ENCODE peak calls at places on chromosomes 5 and 9, in nine cellular contexts. One of them, this sample, is unnamed.
A peak's percentile ranks its signal among the peaks of the same experiment; 100 is the strongest.

GRCh38 chr5:133933670-133934295 is 34.6 kb downstream of the C5orf15 start:
- DNase-seq in gastrocnemius medialis: no peak
- DNase-seq in effector memory CD4-positive, alpha-beta T cell: no peak
- DNase-seq in tibial artery: no peak
- DNase-seq in hepatocyte: no peak
- DNase-seq in endothelial cell of umbilical vein: no peak
- DNase-seq in astrocyte: no peak
- DNase-seq in HepG2: no peak
- DNase-seq in transverse colon: no peak
- DNase-seq in this sample: no peak

GRCh38 chr5:14463629-14464028 is 118.0 kb upstream of the OTULINL start:
- DNase-seq in HepG2: no peak
- DNase-seq in hepatocyte: peak; percentile 58
- DNase-seq in transverse colon: peak; percentile 58
- DNase-seq in effector memory CD4-positive, alpha-beta T cell: no peak
- DNase-seq in astrocyte: peak; percentile 73
- DNase-seq in gastrocnemius medialis: peak; percentile 62
- DNase-seq in endothelial cell of umbilical vein: peak; percentile 96
- DNase-seq in tibial artery: no peak
- DNase-seq in this sample: peak; percentile 62

GRCh38 chr5:171986772-171987171 is 19.7 kb downstream of the FBXW11 start:
- DNase-seq in tibial artery: no peak
- DNase-seq in hepatocyte: no peak
- DNase-seq in effector memory CD4-positive, alpha-beta T cell: no peak
- DNase-seq in astrocyte: no peak
- DNase-seq in gastrocnemius medialis: no peak
- DNase-seq in transverse colon: no peak
- DNase-seq in HepG2: no peak
- DNase-seq in endothelial cell of umbilical vein: no peak
- DNase-seq in this sample: peak; percentile 84

GRCh38 chr9:15249042-15249818 is 57.8 kb downstream of the TTC39B start:
- DNase-seq in HepG2: no peak
- DNase-seq in endothelial cell of umbilical vein: peak; percentile 69
- DNase-seq in effector memory CD4-positive, alpha-beta T cell: no peak
- DNase-seq in gastrocnemius medialis: no peak
- DNase-seq in astrocyte: peak; percentile 68
- DNase-seq in hepatocyte: no peak
- DNase-seq in transverse colon: no peak
- DNase-seq in tibial artery: no peak
- DNase-seq in this sample: no peak

GRCh38 chr5:51347157-51347556 is 36.1 kb upstream of the ISL1 start:
- DNase-seq in tibial artery: no peak
- DNase-seq in endothelial cell of umbilical vein: no peak
- DNase-seq in HepG2: no peak
- DNase-seq in gastrocnemius medialis: no peak
- DNase-seq in effector memory CD4-positive, alpha-beta T cell: no peak
- DNase-seq in hepatocyte: no peak
- DNase-seq in astrocyte: no peak
- DNase-seq in transverse colon: no peak
- DNase-seq in this sample: no peak

GRCh38 chr9:78601957-78602565 is 305.1 kb downstream of the PSAT1 start:
- DNase-seq in hepatocyte: peak; percentile 58
- DNase-seq in HepG2: peak; percentile 12
- DNase-seq in endothelial cell of umbilical vein: peak; percentile 70
- DNase-seq in astrocyte: peak; percentile 38
- DNase-seq in tibial artery: no peak
- DNase-seq in transverse colon: no peak
- DNase-seq in effector memory CD4-positive, alpha-beta T cell: no peak
- DNase-seq in gastrocnemius medialis: no peak
- DNase-seq in this sample: peak; percentile 45

GRCh38 chr5:139863361-139863760 is 67.8 kb downstream of the PSD2 start:
- DNase-seq in tibial artery: peak; percentile 37
- DNase-seq in HepG2: no peak
- DNase-seq in effector memory CD4-positive, alpha-beta T cell: no peak
- DNase-seq in astrocyte: no peak
- DNase-seq in endothelial cell of umbilical vein: no peak
- DNase-seq in gastrocnemius medialis: peak; percentile 64
- DNase-seq in transverse colon: peak; percentile 24
- DNase-seq in hepatocyte: no peak
- DNase-seq in this sample: no peak

GRCh38 chr5:5645891-5646290 is 223.4 kb downstream of the ICE1 start:
- DNase-seq in hepatocyte: no peak
- DNase-seq in endothelial cell of umbilical vein: no peak
- DNase-seq in transverse colon: no peak
- DNase-seq in tibial artery: no peak
- DNase-seq in effector memory CD4-positive, alpha-beta T cell: no peak
- DNase-seq in gastrocnemius medialis: no peak
- DNase-seq in HepG2: no peak
- DNase-seq in astrocyte: no peak
- DNase-seq in this sample: no peak

GRCh38 chr9:79592736-79593493 is 21.1 kb downstream of the TLE4 start:
- DNase-seq in astrocyte: no peak
- DNase-seq in tibial artery: no peak
- DNase-seq in gastrocnemius medialis: no peak
- DNase-seq in endothelial cell of umbilical vein: no peak
- DNase-seq in effector memory CD4-positive, alpha-beta T cell: no peak
- DNase-seq in transverse colon: no peak
- DNase-seq in hepatocyte: no peak
- DNase-seq in HepG2: no peak
- DNase-seq in this sample: no peak

GRCh38 chr5:24742334-24742733 is 97.6 kb upstream of the CDH10 start:
- DNase-seq in astrocyte: peak; percentile 73
- DNase-seq in transverse colon: no peak
- DNase-seq in HepG2: no peak
- DNase-seq in gastrocnemius medialis: no peak
- DNase-seq in tibial artery: no peak
- DNase-seq in effector memory CD4-positive, alpha-beta T cell: no peak
- DNase-seq in endothelial cell of umbilical vein: no peak
- DNase-seq in hepatocyte: no peak
- DNase-seq in this sample: no peak

GRCh38 chr9:112752334-112753110 is 2.0 kb downstream of the SNX30 start:
- DNase-seq in effector memory CD4-positive, alpha-beta T cell: no peak
- DNase-seq in transverse colon: no peak
- DNase-seq in HepG2: no peak
- DNase-seq in gastrocnemius medialis: no peak
- DNase-seq in astrocyte: no peak
- DNase-seq in tibial artery: no peak
- DNase-seq in hepatocyte: no peak
- DNase-seq in endothelial cell of umbilical vein: no peak
- DNase-seq in this sample: no peak

GRCh38 chr9:116027096-116027495 is 126.5 kb upstream of the PAPPA start:
- DNase-seq in gastrocnemius medialis: no peak
- DNase-seq in hepatocyte: no peak
- DNase-seq in tibial artery: no peak
- DNase-seq in transverse colon: no peak
- DNase-seq in effector memory CD4-positive, alpha-beta T cell: no peak
- DNase-seq in astrocyte: peak; percentile 24
- DNase-seq in HepG2: no peak
- DNase-seq in endothelial cell of umbilical vein: no peak
- DNase-seq in this sample: no peak

DNA sequence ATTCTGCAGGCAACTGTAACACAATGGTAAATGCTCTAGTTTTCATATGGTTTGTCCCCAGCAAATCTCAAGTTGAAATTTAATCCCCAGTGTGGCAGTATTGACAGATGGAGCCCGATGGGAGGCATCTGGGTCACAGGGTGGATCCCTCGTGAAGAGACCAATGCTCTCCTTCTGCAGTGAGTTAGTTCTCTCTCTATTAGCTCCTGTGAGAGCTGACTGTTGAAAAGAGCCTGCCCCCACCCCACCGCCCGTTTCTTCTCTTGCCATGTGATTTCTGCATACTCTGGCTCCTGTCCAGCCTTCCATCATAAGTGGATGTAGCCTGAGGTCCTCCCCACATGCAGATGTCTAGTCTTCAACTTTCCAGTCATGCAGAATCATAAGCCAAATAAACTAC is 27.0 kb downstream of the IARS1 start:
- DNase-seq in astrocyte: no peak
- DNase-seq in transverse colon: no peak
- DNase-seq in hepatocyte: no peak
- DNase-seq in effector memory CD4-positive, alpha-beta T cell: no peak
- DNase-seq in gastrocnemius medialis: no peak
- DNase-seq in tibial artery: no peak
- DNase-seq in HepG2: no peak
- DNase-seq in endothelial cell of umbilical vein: no peak
- DNase-seq in this sample: peak; percentile 78
- H3K36me3 ChIP-seq in astrocyte: peaks cover 91% of the 10 kb centered on the region
- H3K36me3 ChIP-seq in transverse colon: peaks cover 94% of the 10 kb centered on the region
- H3K36me3 ChIP-seq in hepatocyte: peaks cover 4% of the 10 kb centered on the region
- H3K36me3 ChIP-seq in effector memory CD4-positive, alpha-beta T cell: peaks cover 91% of the 10 kb centered on the region
- H3K36me3 ChIP-seq in gastrocnemius medialis: peaks cover 9% of the 10 kb centered on the region
- H3K36me3 ChIP-seq in tibial artery: peaks cover 98% of the 10 kb centered on the region
- H3K36me3 ChIP-seq in HepG2: peaks cover 49% of the 10 kb centered on the region
- H3K36me3 ChIP-seq in endothelial cell of umbilical vein: peaks cover 50% of the 10 kb centered on the region
- H3K36me3 ChIP-seq in this sample: peaks cover 98% of the 10 kb centered on the region

GRCh38 chr9:125341566-125341965 is 79.9 kb downstream of the GAPVD1 start:
- DNase-seq in HepG2: no peak
- DNase-seq in astrocyte: peak; percentile 12
- DNase-seq in effector memory CD4-positive, alpha-beta T cell: no peak
- DNase-seq in transverse colon: no peak
- DNase-seq in hepatocyte: no peak
- DNase-seq in endothelial cell of umbilical vein: no peak
- DNase-seq in tibial artery: no peak
- DNase-seq in gastrocnemius medialis: no peak
- DNase-seq in this sample: no peak

GRCh38 chr9:125343518-125344284 is 82.1 kb downstream of the GAPVD1 start:
- DNase-seq in endothelial cell of umbilical vein: peak; percentile 68
- DNase-seq in gastrocnemius medialis: no peak
- DNase-seq in transverse colon: no peak
- DNase-seq in effector memory CD4-positive, alpha-beta T cell: no peak
- DNase-seq in hepatocyte: peak; percentile 25
- DNase-seq in astrocyte: peak; percentile 63
- DNase-seq in HepG2: no peak
- DNase-seq in tibial artery: peak; percentile 37
- DNase-seq in this sample: peak; percentile 77

GRCh38 chr9:125346351-125346750 is 84.7 kb downstream of the GAPVD1 start:
- DNase-seq in gastrocnemius medialis: no peak
- DNase-seq in effector memory CD4-positive, alpha-beta T cell: no peak
- DNase-seq in HepG2: peak; percentile 23
- DNase-seq in hepatocyte: peak; percentile 21
- DNase-seq in transverse colon: no peak
- DNase-seq in endothelial cell of umbilical vein: no peak
- DNase-seq in astrocyte: no peak
- DNase-seq in tibial artery: no peak
- DNase-seq in this sample: no peak
- H3K36me3 ChIP-seq in gastrocnemius medialis: peaks cover 3% of the 10 kb centered on the region
- H3K36me3 ChIP-seq in effector memory CD4-positive, alpha-beta T cell: peaks cover 62% of the 10 kb centered on the region
- H3K36me3 ChIP-seq in HepG2: peaks cover 5% of the 10 kb centered on the region
- H3K36me3 ChIP-seq in hepatocyte: peaks cover 7% of the 10 kb centered on the region
- H3K36me3 ChIP-seq in transverse colon: peaks cover 48% of the 10 kb centered on the region
- H3K36me3 ChIP-seq in endothelial cell of umbilical vein: peaks cover 17% of the 10 kb centered on the region
- H3K36me3 ChIP-seq in astrocyte: peaks cover 53% of the 10 kb centered on the region
- H3K36me3 ChIP-seq in tibial artery: peaks cover 67% of the 10 kb centered on the region
- H3K36me3 ChIP-seq in this sample: peaks cover 64% of the 10 kb centered on the region

DNA sequence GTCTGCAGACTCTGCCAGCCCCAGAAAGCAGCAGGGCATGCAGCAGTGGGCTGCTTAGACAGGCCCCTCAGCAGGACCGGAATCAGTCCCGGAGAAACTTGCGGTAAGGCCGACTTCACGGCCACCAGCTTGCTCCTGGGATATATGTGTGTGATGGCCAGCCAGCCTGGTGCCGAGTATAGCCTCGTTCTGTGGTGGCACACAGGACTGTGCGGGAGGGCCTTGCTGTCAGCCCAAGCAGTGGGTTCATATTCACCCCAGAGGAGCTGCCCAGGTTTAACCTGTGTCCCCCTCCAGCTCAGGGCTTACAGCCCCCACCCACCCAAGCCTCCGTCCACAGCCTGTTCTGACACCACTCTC is 112.9 kb downstream of the DAB2IP start:
- DNase-seq in tibial artery: no peak
- DNase-seq in HepG2: no peak
- DNase-seq in effector memory CD4-positive, alpha-beta T cell: no peak
- DNase-seq in gastrocnemius medialis: no peak
- DNase-seq in transverse colon: no peak
- DNase-seq in astrocyte: no peak
- DNase-seq in hepatocyte: no peak
- DNase-seq in endothelial cell of umbilical vein: no peak
- DNase-seq in this sample: no peak
- H3K36me3 ChIP-seq in tibial artery: peaks cover 67% of the 10 kb centered on the region
- H3K36me3 ChIP-seq in HepG2: peaks cover 43% of the 10 kb centered on the region
- H3K36me3 ChIP-seq in effector memory CD4-positive, alpha-beta T cell: no peaks in the 10 kb centered on the region
- H3K36me3 ChIP-seq in gastrocnemius medialis: no peaks in the 10 kb centered on the region
- H3K36me3 ChIP-seq in transverse colon: peaks cover 14% of the 10 kb centered on the region
- H3K36me3 ChIP-seq in astrocyte: peaks cover 2% of the 10 kb centered on the region
- H3K36me3 ChIP-seq in hepatocyte: no peaks in the 10 kb centered on the region
- H3K36me3 ChIP-seq in endothelial cell of umbilical vein: peaks cover 43% of the 10 kb centered on the region
- H3K36me3 ChIP-seq in this sample: peaks cover 97% of the 10 kb centered on the region

DNA sequence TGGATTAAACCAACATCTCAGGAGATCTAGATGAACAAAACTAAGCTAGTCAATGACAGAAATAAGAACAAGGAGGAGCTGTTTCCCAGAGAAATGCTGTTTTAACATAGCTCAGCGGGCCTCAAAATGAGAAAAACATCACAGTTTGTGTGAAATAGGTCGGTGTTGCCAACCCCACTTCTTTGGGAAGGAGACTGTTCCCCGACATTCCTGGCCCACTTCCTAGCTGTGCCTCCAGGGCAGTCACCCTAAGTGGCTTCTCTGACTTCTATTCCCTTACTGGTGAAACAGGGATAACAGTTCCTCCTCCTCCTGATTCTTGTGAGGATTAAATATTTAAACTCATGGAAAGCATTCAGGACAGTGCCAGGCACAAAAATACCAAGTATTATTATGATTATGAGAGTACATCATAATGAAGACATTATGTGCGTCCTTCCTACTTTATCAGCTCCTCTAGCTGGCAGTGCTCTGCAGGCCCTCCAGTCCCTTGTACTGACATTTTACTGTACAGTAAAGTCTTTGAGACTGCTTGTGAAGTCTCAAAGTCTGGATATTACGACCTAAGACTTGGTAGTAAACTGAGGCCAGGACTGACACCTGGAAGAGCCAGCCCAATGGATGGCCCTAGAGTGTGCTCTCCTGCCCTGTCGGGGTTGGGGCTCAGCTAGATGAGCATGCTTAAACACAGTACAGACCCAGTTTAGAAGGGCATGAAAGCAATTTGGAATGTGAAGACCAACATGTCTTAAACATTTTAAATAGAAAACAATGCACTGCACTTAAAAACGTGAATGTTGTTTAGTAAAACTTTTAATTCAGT is 7.3 kb downstream of the ISCA1 start:
- DNase-seq in transverse colon: no peak
- DNase-seq in hepatocyte: no peak
- DNase-seq in gastrocnemius medialis: no peak
- DNase-seq in endothelial cell of umbilical vein: no peak
- DNase-seq in HepG2: no peak
- DNase-seq in tibial artery: no peak
- DNase-seq in astrocyte: no peak
- DNase-seq in effector memory CD4-positive, alpha-beta T cell: no peak
- DNase-seq in this sample: no peak
- H3K36me3 ChIP-seq in transverse colon: peaks cover 19% of the 10 kb centered on the region
- H3K36me3 ChIP-seq in hepatocyte: no peaks in the 10 kb centered on the region
- H3K36me3 ChIP-seq in gastrocnemius medialis: no peaks in the 10 kb centered on the region
- H3K36me3 ChIP-seq in endothelial cell of umbilical vein: peaks cover 3% of the 10 kb centered on the region
- H3K36me3 ChIP-seq in HepG2: peaks cover 8% of the 10 kb centered on the region
- H3K36me3 ChIP-seq in tibial artery: peaks cover 32% of the 10 kb centered on the region
- H3K36me3 ChIP-seq in astrocyte: peaks cover 19% of the 10 kb centered on the region
- H3K36me3 ChIP-seq in effector memory CD4-positive, alpha-beta T cell: peaks cover 28% of the 10 kb centered on the region
- H3K36me3 ChIP-seq in this sample: peaks cover 34% of the 10 kb centered on the region

DNA sequence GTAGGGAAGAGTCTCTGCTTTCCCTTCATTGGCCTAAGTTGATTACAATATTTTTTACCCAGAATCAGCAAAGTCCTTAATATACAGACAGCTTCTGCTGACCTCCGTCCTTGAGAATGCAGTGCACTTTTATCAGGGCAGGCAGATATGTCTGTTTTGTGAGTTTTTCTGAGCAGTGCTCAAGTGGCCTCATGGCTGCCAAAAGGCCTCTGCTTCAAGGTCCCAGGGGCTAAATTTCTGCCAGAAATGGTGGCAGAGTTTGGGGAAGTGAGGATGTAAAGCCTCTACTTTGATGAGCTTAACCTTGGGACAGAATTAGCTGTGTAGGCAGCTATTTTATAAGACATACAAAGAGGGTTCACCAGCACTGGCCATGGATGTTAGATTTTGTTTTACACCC is 275.8 kb downstream of the ADAMTSL1 start:
- DNase-seq in hepatocyte: no peak
- DNase-seq in effector memory CD4-positive, alpha-beta T cell: no peak
- DNase-seq in gastrocnemius medialis: no peak
- DNase-seq in endothelial cell of umbilical vein: no peak
- DNase-seq in tibial artery: no peak
- DNase-seq in HepG2: no peak
- DNase-seq in astrocyte: no peak
- DNase-seq in transverse colon: no peak
- DNase-seq in this sample: no peak
- H3K36me3 ChIP-seq in hepatocyte: no peaks in the 10 kb centered on the region
- H3K36me3 ChIP-seq in effector memory CD4-positive, alpha-beta T cell: no peaks in the 10 kb centered on the region
- H3K36me3 ChIP-seq in gastrocnemius medialis: no peaks in the 10 kb centered on the region
- H3K36me3 ChIP-seq in endothelial cell of umbilical vein: no peaks in the 10 kb centered on the region
- H3K36me3 ChIP-seq in tibial artery: no peaks in the 10 kb centered on the region
- H3K36me3 ChIP-seq in HepG2: no peaks in the 10 kb centered on the region
- H3K36me3 ChIP-seq in astrocyte: peaks cover 38% of the 10 kb centered on the region
- H3K36me3 ChIP-seq in transverse colon: no peaks in the 10 kb centered on the region
- H3K36me3 ChIP-seq in this sample: no peaks in the 10 kb centered on the region